ENCODE peak calls at places on chromosomes 3 and 15, in four cellular contexts. E, J, S and O are unnamed samples. For H3K27me3, the result is how much of the 10 kb centered on the place peaks cover.

GRCh38 chr15:101070502-101071273 is 151.5 kb downstream of the LRRK1 start:
- DNase-seq in E (peak), J (peak), S (peak), O (peak)

GRCh38 chr15:63497642-63498100 is 6.7 kb upstream of the USP3 start:
- DNase-seq in E (no peak), J (no peak), S (no peak), O (no peak)

GRCh38 chr15:101641894-101642293 is 10.3 kb downstream of the TM2D3 start:
- DNase-seq in E (no peak), J (no peak), S (no peak), O (no peak)

GRCh38 chr3:141275511-141275910 is 43.9 kb downstream of the PXYLP1 start:
- DNase-seq in E (no peak), J (no peak), S (no peak), O (no peak)

GRCh38 chr15:29651476-29652072 is 170.7 kb downstream of the TJP1 start:
- DNase-seq in E (no peak), J (no peak), S (no peak), O (no peak)

GRCh38 chr3:117297541-117297940 is 588.0 kb downstream of the TUSC7 start:
- DNase-seq in E (no peak), J (no peak), S (no peak), O (no peak)

GRCh38 chr3:66495633-66496032 is 5.2 kb downstream of the LRIG1 start:
- DNase-seq in E (no peak), J (no peak), S (no peak), O (no peak)

GRCh38 chr3:177750436-177750835 is 553.2 kb upstream of the TBL1XR1 start:
- DNase-seq in E (no peak), J (no peak), S (no peak), O (no peak)

GRCh38 chr3:169399068-169399467 is 264.4 kb downstream of the MECOM start:
- DNase-seq in E (no peak), J (no peak), S (no peak), O (no peak)

GRCh38 chr3:129412542-129413198 is 15.8 kb downstream of the EFCAB12 start:
- DNase-seq in E (peak), J (no peak), S (peak), O (no peak)

GRCh38 chr15:66650433-66650832 is 51.6 kb upstream of the SMAD6 start:
- DNase-seq in E (no peak), J (no peak), S (peak), O (peak)

GRCh38 chr15:78455749-78456148 is 17.7 kb downstream of the IREB2 start:
- DNase-seq in E (no peak), J (no peak), S (peak), O (no peak)

GRCh38 chr15:66879968-66880367 is 177.9 kb downstream of the SMAD6 start:
- DNase-seq in E (no peak), J (no peak), S (no peak), O (no peak)

GRCh38 chr15:90889736-90890456 is 5.6 kb downstream of the FES start:
- DNase-seq in E (no peak), J (no peak), S (no peak), O (peak)

GRCh38 chr3:150278843-150279341 is 129.2 kb upstream of the TSC22D2 start:
- DNase-seq in E (no peak), J (no peak), S (no peak), O (no peak)

GRCh38 chr3:182962162-182962561 is 18.2 kb downstream of the DCUN1D1 start:
- DNase-seq in E (no peak), J (no peak), S (no peak), O (no peak)

GRCh38 chr15:67915374-67916050 is 75.7 kb upstream of the RNU6-1 start:
- DNase-seq in E (no peak), J (no peak), S (peak), O (no peak)

GRCh38 chr15:62841269-62841628 is 201.3 kb upstream of the TPM1 start:
- DNase-seq in E (peak), J (no peak), S (no peak), O (peak)

GRCh38 chr3:141815667-141816066 is 52.5 kb downstream of the GRK7 start:
- DNase-seq in E (no peak), J (no peak), S (no peak), O (no peak)

GRCh38 chr15:51621917-51622268 is 678 bp downstream of the DMXL2 start:
- DNase-seq in E (peak), J (no peak), S (peak), O (peak)
- TF ChIP-seq CTCF in E (no peak), J (peak), S (peak), O (no peak)

GRCh38 chr3:114643342-114643741 is 349.5 kb downstream of the TIGIT start:
- DNase-seq in E (no peak), J (no peak), S (no peak), O (no peak)

GRCh38 chr3:114635878-114636277 is 342.1 kb downstream of the TIGIT start:
- DNase-seq in E (no peak), J (no peak), S (no peak), O (no peak)

GRCh38 chr3:114644372-114644771 is 350.5 kb downstream of the TIGIT start:
- DNase-seq in E (no peak), J (no peak), S (no peak), O (no peak)

GRCh38 chr3:114639171-114639570 is 345.3 kb downstream of the TIGIT start:
- DNase-seq in E (no peak), J (no peak), S (no peak), O (no peak)

GRCh38 chr3:114640126-114640525 is 346.3 kb downstream of the TIGIT start:
- DNase-seq in E (no peak), J (no peak), S (no peak), O (no peak)
- H3K27me3 ChIP-seq in E (under half), J (under half), S (under half), O (under half)

GRCh38 chr3:184711366-184712247 is at the start of gene MAGEF1:
- DNase-seq in E (peak), J (peak), S (peak), O (peak)
- TF ChIP-seq CTCF in E (no peak), J (no peak), S (no peak), O (no peak)

GRCh38 chr3:26625187-26625586 is 2.6 kb downstream of the LRRC3B start:
- DNase-seq in E (no peak), J (no peak), S (no peak), O (peak)
- H3K27me3 ChIP-seq in E (under half), J (under half), S (under half), O (under half)

DNA sequence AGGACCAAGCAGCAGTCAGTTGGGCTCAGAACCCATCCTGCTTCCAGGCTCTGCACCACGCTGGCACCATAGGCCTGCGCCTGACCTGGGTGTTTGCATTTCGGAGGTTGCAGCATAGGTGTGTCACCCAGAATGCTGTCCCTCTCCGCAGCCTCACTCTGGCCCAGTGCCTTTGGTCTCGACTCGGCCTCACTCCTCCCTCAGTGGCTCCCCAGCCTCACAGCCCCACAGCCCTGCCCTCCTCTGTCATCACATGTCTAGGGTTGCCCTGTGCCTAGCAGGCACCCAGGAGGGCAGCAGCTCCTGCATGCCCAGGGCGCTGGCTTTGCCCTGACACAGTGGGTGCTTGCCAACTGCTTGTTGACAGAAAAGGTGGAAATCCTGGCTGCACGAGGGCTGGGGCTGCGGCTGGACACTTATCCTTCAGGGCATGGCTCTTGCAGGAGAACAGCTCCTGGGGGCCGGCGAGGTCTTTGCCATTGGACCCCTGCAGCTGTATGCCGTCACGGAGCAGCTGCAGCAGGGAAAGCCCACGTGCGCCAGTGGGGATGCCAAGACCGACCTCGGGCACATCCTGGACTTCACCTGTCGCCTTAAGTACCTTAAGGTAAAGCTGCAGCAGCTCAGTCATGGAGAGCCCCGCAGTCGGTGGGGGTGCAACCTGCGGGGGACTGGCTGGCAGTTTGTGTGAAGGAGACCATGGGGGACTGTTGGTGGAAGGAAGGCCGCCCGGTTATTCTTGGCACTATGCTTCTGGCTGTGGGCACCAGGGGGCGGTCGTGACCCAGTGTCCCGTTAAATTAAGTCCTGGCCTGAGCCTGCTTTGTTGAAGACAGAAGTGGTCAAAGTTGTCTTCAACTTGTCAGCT is 16.2 kb downstream of the NISCH start:
- DNase-seq in E (no peak), J (no peak), S (peak), O (peak)
- TF ChIP-seq CTCF in E (peak), J (peak), S (peak), O (peak)

GRCh38 chr3:127413871-127414270 is 126.0 kb upstream of the PRR20G start:
- DNase-seq in E (no peak), J (no peak), S (no peak), O (no peak)
- H3K27me3 ChIP-seq in E (under half), J (under half), S (under half), O (under half)

GRCh38 chr15:43912991-43913927 is 86.5 kb downstream of the WDR76 start:
- DNase-seq in E (peak), J (peak), S (peak), O (peak)
- TF ChIP-seq CTCF in E (no peak), J (no peak), S (no peak), O (no peak)

GRCh38 chr3:14555835-14556234 is 15.7 kb upstream of the GRIP2 start:
- DNase-seq in E (no peak), J (no peak), S (no peak), O (no peak)
- H3K27me3 ChIP-seq in E (under half), J (under half), S (under half), O (under half)

GRCh38 chr15:38471974-38472373 is 18.0 kb downstream of the FAM98B start:
- DNase-seq in E (no peak), J (no peak), S (no peak), O (no peak)

GRCh38 chr15:38477637-38478036 is 23.7 kb downstream of the FAM98B start:
- DNase-seq in E (peak), J (no peak), S (no peak), O (no peak)

GRCh38 chr15:38475361-38475760 is 21.4 kb downstream of the FAM98B start:
- DNase-seq in E (no peak), J (no peak), S (no peak), O (no peak)

GRCh38 chr15:38476120-38476519 is 22.2 kb downstream of the FAM98B start:
- DNase-seq in E (no peak), J (no peak), S (no peak), O (no peak)

GRCh38 chr15:38474155-38474757 is 20.3 kb downstream of the FAM98B start:
- DNase-seq in E (peak), J (peak), S (peak), O (no peak)
- TF ChIP-seq CTCF in E (peak), J (peak), S (peak), O (peak)

GRCh38 chr15:65072027-65072426 is 4.2 kb upstream of the RASL12 start:
- DNase-seq in E (no peak), J (no peak), S (no peak), O (peak)

GRCh38 chr15:65071381-65071811 is 3.6 kb upstream of the RASL12 start:
- DNase-seq in E (no peak), J (no peak), S (no peak), O (peak)

GRCh38 chr15:65069179-65069578 is 1.4 kb upstream of the RASL12 start:
- DNase-seq in E (peak), J (peak), S (peak), O (peak)

GRCh38 chr15:65068436-65068835 is 645 bp upstream of the RASL12 start:
- DNase-seq in E (no peak), J (no peak), S (no peak), O (peak)

GRCh38 chr15:65069779-65070546 is 2.2 kb upstream of the RASL12 start:
- DNase-seq in E (no peak), J (no peak), S (no peak), O (peak)
- H3K27me3 ChIP-seq in E (under half), J (under half), S (under half), O (under half)